ENCODE peak calls at places on chromosomes 1 and 21, in ten cellular contexts. One of them, this sample, is unnamed. For H3K36me3, the result is how much of the 10 kb centered on the place peaks cover.

GRCh38 chr1:59556802-59557548 is 257.8 kb upstream of the HOOK1 start:
- DNase-seq in lung: no peak
- DNase-seq in psoas muscle: no peak
- DNase-seq in BE2C: no peak
- DNase-seq in HepG2: peak
- DNase-seq in uterus: no peak
- DNase-seq in right lobe of liver: no peak
- DNase-seq in suprapubic skin: no peak
- DNase-seq in DND-41: peak
- DNase-seq in RWPE2: no peak
- DNase-seq in this sample: no peak

GRCh38 chr1:48859429-48859828 is 82.7 kb upstream of the BEND5 start:
- DNase-seq in lung: no peak
- DNase-seq in psoas muscle: no peak
- DNase-seq in BE2C: no peak
- DNase-seq in HepG2: no peak
- DNase-seq in uterus: no peak
- DNase-seq in right lobe of liver: no peak
- DNase-seq in suprapubic skin: no peak
- DNase-seq in DND-41: no peak
- DNase-seq in RWPE2: no peak
- DNase-seq in this sample: no peak

GRCh38 chr1:109787845-109788605 is 24.3 kb upstream of the EPS8L3 start:
- DNase-seq in lung: no peak
- DNase-seq in psoas muscle: peak
- DNase-seq in BE2C: no peak
- DNase-seq in HepG2: no peak
- DNase-seq in uterus: peak
- DNase-seq in right lobe of liver: no peak
- DNase-seq in suprapubic skin: peak
- DNase-seq in DND-41: peak
- DNase-seq in RWPE2: peak
- DNase-seq in this sample: no peak

GRCh38 chr1:91885331-91885715 is 628 bp downstream of the TGFBR3 start:
- DNase-seq in lung: peak
- DNase-seq in psoas muscle: peak
- DNase-seq in BE2C: peak
- DNase-seq in HepG2: no peak
- DNase-seq in uterus: peak
- DNase-seq in right lobe of liver: peak
- DNase-seq in suprapubic skin: peak
- DNase-seq in DND-41: no peak
- DNase-seq in RWPE2: no peak
- DNase-seq in this sample: peak

GRCh38 chr1:154608522-154609294 is 722 bp upstream of the ADAR start:
- DNase-seq in lung: peak
- DNase-seq in psoas muscle: peak
- DNase-seq in BE2C: peak
- DNase-seq in HepG2: peak
- DNase-seq in uterus: no peak
- DNase-seq in right lobe of liver: peak
- DNase-seq in suprapubic skin: no peak
- DNase-seq in DND-41: peak
- DNase-seq in RWPE2: no peak
- DNase-seq in this sample: peak

GRCh38 chr1:158037876-158038359 is 44.5 kb downstream of the KIRREL1 start:
- DNase-seq in lung: no peak
- DNase-seq in psoas muscle: no peak
- DNase-seq in BE2C: no peak
- DNase-seq in HepG2: no peak
- DNase-seq in uterus: peak
- DNase-seq in right lobe of liver: peak
- DNase-seq in suprapubic skin: no peak
- DNase-seq in DND-41: no peak
- DNase-seq in RWPE2: peak
- DNase-seq in this sample: no peak

GRCh38 chr1:206835186-206835585 is 30.2 kb upstream of the IL20 start:
- DNase-seq in lung: no peak
- DNase-seq in psoas muscle: no peak
- DNase-seq in BE2C: no peak
- DNase-seq in HepG2: no peak
- DNase-seq in uterus: no peak
- DNase-seq in right lobe of liver: no peak
- DNase-seq in suprapubic skin: no peak
- DNase-seq in DND-41: no peak
- DNase-seq in RWPE2: no peak
- DNase-seq in this sample: no peak

GRCh38 chr1:4500441-4500840 is 154.0 kb upstream of the AJAP1 start:
- DNase-seq in lung: no peak
- DNase-seq in psoas muscle: no peak
- DNase-seq in BE2C: no peak
- DNase-seq in HepG2: no peak
- DNase-seq in uterus: no peak
- DNase-seq in right lobe of liver: no peak
- DNase-seq in suprapubic skin: no peak
- DNase-seq in DND-41: no peak
- DNase-seq in RWPE2: no peak
- DNase-seq in this sample: no peak

GRCh38 chr1:55061000-55061705 is 21.8 kb downstream of the PCSK9 start:
- DNase-seq in lung: peak
- DNase-seq in psoas muscle: no peak
- DNase-seq in BE2C: no peak
- DNase-seq in HepG2: no peak
- DNase-seq in uterus: no peak
- DNase-seq in right lobe of liver: no peak
- DNase-seq in suprapubic skin: no peak
- DNase-seq in DND-41: no peak
- DNase-seq in RWPE2: no peak
- DNase-seq in this sample: no peak

GRCh38 chr1:228100822-228101613 is 2.1 kb downstream of the C1orf35 start:
- DNase-seq in lung: no peak
- DNase-seq in psoas muscle: peak
- DNase-seq in BE2C: no peak
- DNase-seq in HepG2: no peak
- DNase-seq in uterus: no peak
- DNase-seq in right lobe of liver: no peak
- DNase-seq in suprapubic skin: no peak
- DNase-seq in DND-41: no peak
- DNase-seq in RWPE2: no peak
- DNase-seq in this sample: no peak

GRCh38 chr1:59570524-59570923 is 244.2 kb upstream of the HOOK1 start:
- DNase-seq in lung: no peak
- DNase-seq in psoas muscle: no peak
- DNase-seq in BE2C: no peak
- DNase-seq in HepG2: peak
- DNase-seq in uterus: no peak
- DNase-seq in right lobe of liver: no peak
- DNase-seq in suprapubic skin: no peak
- DNase-seq in DND-41: peak
- DNase-seq in RWPE2: no peak
- DNase-seq in this sample: no peak

GRCh38 chr1:10943991-10944730 is 68.3 kb upstream of the TARDBP start:
- DNase-seq in lung: no peak
- DNase-seq in psoas muscle: no peak
- DNase-seq in BE2C: peak
- DNase-seq in HepG2: peak
- DNase-seq in uterus: peak
- DNase-seq in right lobe of liver: no peak
- DNase-seq in suprapubic skin: no peak
- DNase-seq in DND-41: no peak
- DNase-seq in RWPE2: no peak
- DNase-seq in this sample: no peak

DNA sequence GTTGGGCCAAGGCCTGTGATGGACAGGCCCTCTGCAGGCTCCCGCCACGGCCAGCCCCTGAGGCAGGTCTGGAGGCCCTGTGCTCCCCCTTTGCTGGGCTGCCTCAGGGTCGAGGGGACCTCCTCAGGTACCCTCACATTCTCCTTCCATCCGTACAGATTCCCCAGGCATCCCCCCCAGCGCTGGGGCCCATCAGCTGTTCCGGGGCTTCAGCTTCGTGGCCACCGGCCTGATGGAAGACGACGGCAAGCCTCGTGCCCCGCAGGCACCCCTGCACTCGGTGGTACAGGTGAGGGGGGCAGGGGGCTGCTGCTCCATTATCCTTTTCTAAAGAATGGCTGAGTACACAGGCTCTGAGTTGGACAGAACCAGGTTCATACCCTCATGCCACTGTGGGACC is 29.1 kb downstream of the RPS6KA1 start:
- DNase-seq in lung: no peak
- DNase-seq in psoas muscle: no peak
- DNase-seq in BE2C: no peak
- DNase-seq in HepG2: no peak
- DNase-seq in uterus: no peak
- DNase-seq in right lobe of liver: no peak
- DNase-seq in suprapubic skin: no peak
- DNase-seq in DND-41: no peak
- DNase-seq in RWPE2: no peak
- DNase-seq in this sample: no peak
- H3K36me3 ChIP-seq in lung: under half
- H3K36me3 ChIP-seq in psoas muscle: under half
- H3K36me3 ChIP-seq in BE2C: under half
- H3K36me3 ChIP-seq in HepG2: under half
- H3K36me3 ChIP-seq in uterus: under half
- H3K36me3 ChIP-seq in right lobe of liver: under half
- H3K36me3 ChIP-seq in suprapubic skin: half or more
- H3K36me3 ChIP-seq in DND-41: half or more
- H3K36me3 ChIP-seq in RWPE2: half or more
- H3K36me3 ChIP-seq in this sample: half or more

GRCh38 chr21:41236361-41236973 is 68.5 kb downstream of the BACE2 start:
- DNase-seq in lung: no peak
- DNase-seq in psoas muscle: no peak
- DNase-seq in BE2C: no peak
- DNase-seq in HepG2: no peak
- DNase-seq in uterus: no peak
- DNase-seq in right lobe of liver: no peak
- DNase-seq in suprapubic skin: no peak
- DNase-seq in DND-41: no peak
- DNase-seq in RWPE2: no peak
- DNase-seq in this sample: no peak

GRCh38 chr21:41235214-41235613 is 67.3 kb downstream of the BACE2 start:
- DNase-seq in lung: no peak
- DNase-seq in psoas muscle: no peak
- DNase-seq in BE2C: no peak
- DNase-seq in HepG2: no peak
- DNase-seq in uterus: no peak
- DNase-seq in right lobe of liver: no peak
- DNase-seq in suprapubic skin: no peak
- DNase-seq in DND-41: no peak
- DNase-seq in RWPE2: no peak
- DNase-seq in this sample: no peak

GRCh38 chr21:41234574-41234973 is 66.6 kb downstream of the BACE2 start:
- DNase-seq in lung: no peak
- DNase-seq in psoas muscle: no peak
- DNase-seq in BE2C: no peak
- DNase-seq in HepG2: no peak
- DNase-seq in uterus: no peak
- DNase-seq in right lobe of liver: no peak
- DNase-seq in suprapubic skin: no peak
- DNase-seq in DND-41: no peak
- DNase-seq in RWPE2: no peak
- DNase-seq in this sample: no peak

GRCh38 chr21:41232055-41232454 is 64.1 kb downstream of the BACE2 start:
- DNase-seq in lung: no peak
- DNase-seq in psoas muscle: no peak
- DNase-seq in BE2C: no peak
- DNase-seq in HepG2: no peak
- DNase-seq in uterus: no peak
- DNase-seq in right lobe of liver: no peak
- DNase-seq in suprapubic skin: no peak
- DNase-seq in DND-41: no peak
- DNase-seq in RWPE2: no peak
- DNase-seq in this sample: no peak

DNA sequence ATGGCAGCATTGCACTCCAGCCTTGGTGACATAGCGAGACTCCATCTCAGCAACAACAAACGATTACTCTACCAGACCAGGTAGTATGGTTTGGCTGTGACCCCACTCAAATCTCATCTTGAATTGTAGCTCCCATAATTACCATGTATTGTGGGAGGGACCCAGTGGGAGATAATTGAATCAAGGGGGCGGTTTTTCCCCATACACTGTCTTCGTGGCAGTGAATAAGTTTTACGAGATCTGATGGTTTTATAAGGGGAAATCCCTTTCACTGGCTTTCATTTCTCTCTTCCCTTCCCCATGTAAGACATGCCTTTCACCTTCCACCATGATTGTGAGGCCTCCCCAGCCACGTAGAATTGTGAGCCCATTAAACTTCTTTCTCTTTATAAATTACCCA is 66.0 kb downstream of the BACE2 start:
- DNase-seq in lung: no peak
- DNase-seq in psoas muscle: no peak
- DNase-seq in BE2C: no peak
- DNase-seq in HepG2: no peak
- DNase-seq in uterus: no peak
- DNase-seq in right lobe of liver: no peak
- DNase-seq in suprapubic skin: no peak
- DNase-seq in DND-41: no peak
- DNase-seq in RWPE2: no peak
- DNase-seq in this sample: no peak
- H3K4me3 ChIP-seq in lung: no peak
- H3K4me3 ChIP-seq in psoas muscle: no peak
- H3K4me3 ChIP-seq in BE2C: no peak
- H3K4me3 ChIP-seq in HepG2: no peak
- H3K4me3 ChIP-seq in uterus: no peak
- H3K4me3 ChIP-seq in right lobe of liver: no peak
- H3K4me3 ChIP-seq in suprapubic skin: no peak
- H3K4me3 ChIP-seq in DND-41: no peak
- H3K4me3 ChIP-seq in RWPE2: no peak
- H3K4me3 ChIP-seq in this sample: no peak

GRCh38 chr1:5779608-5780323 is 212.5 kb downstream of the NPHP4 start:
- DNase-seq in lung: no peak
- DNase-seq in psoas muscle: peak
- DNase-seq in BE2C: peak
- DNase-seq in HepG2: no peak
- DNase-seq in uterus: no peak
- DNase-seq in right lobe of liver: no peak
- DNase-seq in suprapubic skin: no peak
- DNase-seq in DND-41: no peak
- DNase-seq in RWPE2: peak
- DNase-seq in this sample: no peak

GRCh38 chr1:5780324-5780716 is 211.9 kb downstream of the NPHP4 start:
- DNase-seq in lung: no peak
- DNase-seq in psoas muscle: no peak
- DNase-seq in BE2C: no peak
- DNase-seq in HepG2: no peak
- DNase-seq in uterus: no peak
- DNase-seq in right lobe of liver: no peak
- DNase-seq in suprapubic skin: no peak
- DNase-seq in DND-41: no peak
- DNase-seq in RWPE2: no peak
- DNase-seq in this sample: no peak

GRCh38 chr1:5781079-5781478 is 211.1 kb downstream of the NPHP4 start:
- DNase-seq in lung: no peak
- DNase-seq in psoas muscle: no peak
- DNase-seq in BE2C: no peak
- DNase-seq in HepG2: no peak
- DNase-seq in uterus: no peak
- DNase-seq in right lobe of liver: no peak
- DNase-seq in suprapubic skin: no peak
- DNase-seq in DND-41: no peak
- DNase-seq in RWPE2: no peak
- DNase-seq in this sample: no peak
- TF ChIP-seq CTCF in lung: no peak
- TF ChIP-seq CTCF in psoas muscle: no peak
- TF ChIP-seq CTCF in BE2C: no peak
- TF ChIP-seq CTCF in HepG2: no peak
- TF ChIP-seq CTCF in uterus: no peak
- TF ChIP-seq CTCF in right lobe of liver: no peak
- TF ChIP-seq CTCF in suprapubic skin: no peak
- TF ChIP-seq CTCF in DND-41: no peak
- TF ChIP-seq CTCF in RWPE2: no peak
- TF ChIP-seq CTCF in this sample: no peak

GRCh38 chr1:36344395-36344680 is 20.9 kb upstream of the EVA1B start:
- DNase-seq in lung: no peak
- DNase-seq in psoas muscle: peak
- DNase-seq in BE2C: no peak
- DNase-seq in HepG2: no peak
- DNase-seq in uterus: no peak
- DNase-seq in right lobe of liver: no peak
- DNase-seq in suprapubic skin: no peak
- DNase-seq in DND-41: no peak
- DNase-seq in RWPE2: no peak
- DNase-seq in this sample: no peak
- H3K36me3 ChIP-seq in lung: under half
- H3K36me3 ChIP-seq in psoas muscle: under half
- H3K36me3 ChIP-seq in BE2C: under half
- H3K36me3 ChIP-seq in HepG2: half or more
- H3K36me3 ChIP-seq in uterus: under half
- H3K36me3 ChIP-seq in right lobe of liver: under half
- H3K36me3 ChIP-seq in suprapubic skin: half or more
- H3K36me3 ChIP-seq in DND-41: half or more
- H3K36me3 ChIP-seq in RWPE2: under half
- H3K36me3 ChIP-seq in this sample: under half

This sample was measured in GM06990.